ENCODE peak calls at places on chromosomes 7 and 10, in four cellular contexts. X, P, U and D are unnamed samples.

GRCh38 chr10:131450220-131450765 is 138.8 kb upstream of the TCERG1L start:
- DNase-seq in X (no peak), P (no peak), U (no peak), D (no peak)

GRCh38 chr10:121070257-121070656 is 219.1 kb downstream of the WDR11 start:
- DNase-seq in X (no peak), P (no peak), U (no peak), D (peak; percentile 59)

GRCh38 chr7:158245724-158246041 is 341.9 kb downstream of the PTPRN2 start:
- DNase-seq in X (no peak), P (no peak), U (no peak), D (no peak)

GRCh38 chr10:29627201-29628105 is 7.3 kb downstream of the SVIL start:
- DNase-seq in X (no peak), P (no peak), U (no peak), D (no peak)

GRCh38 chr7:148633761-148634160 is 43.2 kb downstream of the C7orf33 start:
- DNase-seq in X (no peak), P (no peak), U (no peak), D (no peak)

GRCh38 chr10:125000366-125001312 is 58.7 kb downstream of the ZRANB1 start:
- DNase-seq in X (no peak), P (no peak), U (no peak), D (no peak)

GRCh38 chr10:618229-618989 is 71.1 kb downstream of the DIP2C start:
- DNase-seq in X (no peak), P (no peak), U (no peak), D (no peak)

GRCh38 chr7:80635533-80635932 is 2.9 kb upstream of the CD36 start:
- DNase-seq in X (no peak), P (no peak), U (no peak), D (no peak)

GRCh38 chr7:140230517-140230861 is 53.7 kb upstream of the KDM7A start:
- DNase-seq in X (no peak), P (no peak), U (no peak), D (no peak)

GRCh38 chr7:36131026-36131425 is 22.0 kb upstream of the EEPD1 start:
- DNase-seq in X (no peak), P (no peak), U (no peak), D (no peak)

GRCh38 chr10:119933179-119933578 is 40.6 kb downstream of the SEC23IP start:
- DNase-seq in X (no peak), P (peak; percentile 9), U (no peak), D (no peak)